ENCODE peak calls at places on chromosomes 3 and 15, in seven cellular contexts. O is foreskin fibroblast; R is pancreas; T is HTR-8/SVneo; L is stimulated activated naive CD4-positive, alpha-beta T cell; I is NCI-H1105 treated with DMSO at 0.1 percent for 48 hours; A is iPS DF 6.9. K is an unnamed sample.

GRCh38 chr3:11499144-11499543 is 144.6 kb downstream of the VGLL4 start:
- DNase-seq in O (peak), R (no peak), T (peak), L (no peak), I (no peak), A (no peak), K (no peak)

GRCh38 chr3:49727924-49728361 is 4.2 kb upstream of the GMPPB start:
- DNase-seq in O (no peak), R (no peak), T (no peak), L (no peak), I (no peak), A (no peak), K (no peak)

GRCh38 chr3:45496550-45496949 is 98.0 kb upstream of the LIMD1 start:
- DNase-seq in O (no peak), R (no peak), T (no peak), L (no peak), I (no peak), A (no peak), K (no peak)

GRCh38 chr3:184691397-184692131 is 20.3 kb downstream of the MAGEF1 start:
- DNase-seq in O (peak), R (no peak), T (no peak), L (no peak), I (no peak), A (no peak), K (peak)

GRCh38 chr15:89042387-89042786 is 45.9 kb upstream of the ABHD2 start:
- DNase-seq in O (no peak), R (no peak), T (no peak), L (no peak), I (no peak), A (no peak), K (no peak)

GRCh38 chr3:15382405-15382923 is 44.9 kb downstream of the METTL6 start:
- DNase-seq in O (no peak), R (no peak), T (no peak), L (no peak), I (no peak), A (no peak), K (no peak)

GRCh38 chr3:194134757-194135515 is 1.0 kb upstream of the HES1 start:
- DNase-seq in O (peak), R (peak), T (peak), L (peak), I (peak), A (no peak), K (peak)

GRCh38 chr15:79923068-79923514 is 26.3 kb upstream of the MTHFS start:
- DNase-seq in O (peak), R (peak), T (peak), L (peak), I (peak), A (no peak), K (peak)

GRCh38 chr15:94232107-94232506 is 746 bp downstream of the MCTP2 start:
- DNase-seq in O (peak), R (no peak), T (no peak), L (no peak), I (peak), A (no peak), K (no peak)

GRCh38 chr3:120450914-120451669 is at the start of gene FSTL1:
- DNase-seq in O (peak), R (no peak), T (peak), L (no peak), I (no peak), A (no peak), K (peak)

GRCh38 chr3:79922633-79923032 is 154.8 kb upstream of the ROBO1 start:
- DNase-seq in O (no peak), R (no peak), T (no peak), L (no peak), I (no peak), A (no peak), K (no peak)

GRCh38 chr3:171165986-171166385 is 139.5 kb upstream of the SLC2A2 start:
- DNase-seq in O (peak), R (no peak), T (no peak), L (no peak), I (no peak), A (no peak), K (no peak)

GRCh38 chr15:79811406-79812405 is 85.1 kb downstream of the MTHFS start:
- DNase-seq in O (peak), R (peak), T (no peak), L (no peak), I (peak), A (no peak), K (no peak)

GRCh38 chr3:11304160-11304559 is 32.0 kb downstream of the ATG7 start:
- DNase-seq in O (no peak), R (no peak), T (no peak), L (no peak), I (no peak), A (no peak), K (no peak)

GRCh38 chr3:9395570-9396300 is 1.7 kb upstream of the SETD5 start:
- DNase-seq in O (no peak), R (no peak), T (no peak), L (peak), I (no peak), A (no peak), K (no peak)

GRCh38 chr3:63279000-63279366 is 875 bp downstream of the SYNPR start:
- DNase-seq in O (peak), R (no peak), T (no peak), L (no peak), I (no peak), A (no peak), K (peak)

GRCh38 chr3:17799312-17799711 is 56.9 kb upstream of the TBC1D5 start:
- DNase-seq in O (no peak), R (no peak), T (no peak), L (no peak), I (no peak), A (no peak), K (no peak)

GRCh38 chr15:88630141-88630721 is 8.6 kb upstream of the ISG20 start:
- DNase-seq in O (no peak), R (no peak), T (no peak), L (no peak), I (no peak), A (no peak), K (no peak)

GRCh38 chr3:9687514-9687913 is 16.1 kb upstream of the CPNE9 start:
- DNase-seq in O (no peak), R (no peak), T (no peak), L (no peak), I (no peak), A (no peak), K (no peak)

GRCh38 chr3:127792664-127793292 is 29.5 kb downstream of the MGLL start:
- DNase-seq in O (peak), R (no peak), T (peak), L (no peak), I (no peak), A (no peak), K (no peak)

GRCh38 chr3:177817746-177818145 is 620.5 kb upstream of the TBL1XR1 start:
- DNase-seq in O (no peak), R (no peak), T (no peak), L (no peak), I (no peak), A (no peak), K (no peak)

GRCh38 chr3:116179091-116179490 is 266.2 kb downstream of the LSAMP start:
- DNase-seq in O (peak), R (no peak), T (no peak), L (no peak), I (no peak), A (no peak), K (no peak)

GRCh38 chr3:127134887-127135240 is 58.1 kb upstream of the PRR23E start:
- DNase-seq in O (no peak), R (no peak), T (no peak), L (no peak), I (no peak), A (no peak), K (no peak)

GRCh38 chr3:113063126-113063894 is 72.5 kb downstream of the GTPBP8 start:
- DNase-seq in O (no peak), R (no peak), T (no peak), L (no peak), I (no peak), A (no peak), K (no peak)

GRCh38 chr15:48250640-48251076 is 44.6 kb downstream of the SLC12A1 start:
- DNase-seq in O (peak), R (no peak), T (peak), L (no peak), I (peak), A (peak), K (peak)

GRCh38 chr15:80915462-80915861 is 74.2 kb downstream of the MESD start:
- DNase-seq in O (no peak), R (no peak), T (no peak), L (no peak), I (no peak), A (peak), K (no peak)

GRCh38 chr3:186526256-186526606 is 17.9 kb downstream of the CRYGS start:
- DNase-seq in O (no peak), R (no peak), T (no peak), L (no peak), I (no peak), A (no peak), K (peak)

GRCh38 chr15:99558084-99558483 is 7.7 kb upstream of the MEF2A start:
- DNase-seq in O (no peak), R (no peak), T (no peak), L (no peak), I (no peak), A (no peak), K (no peak)

GRCh38 chr3:72234394-72234793 is 449.4 kb upstream of the PROK2 start:
- DNase-seq in O (peak), R (no peak), T (no peak), L (no peak), I (no peak), A (no peak), K (no peak)

GRCh38 chr3:159929181-159929893 is 59.3 kb upstream of the IL12A start:
- DNase-seq in O (peak), R (no peak), T (peak), L (no peak), I (no peak), A (no peak), K (no peak)

GRCh38 chr15:31352283-31352880 is 25.7 kb downstream of the KLF13 start:
- DNase-seq in O (peak), R (peak), T (no peak), L (no peak), I (no peak), A (no peak), K (no peak)

GRCh38 chr3:32569540-32570425 is 875 bp downstream of the DYNC1LI1 start:
- DNase-seq in O (peak), R (peak), T (peak), L (peak), I (peak), A (peak), K (peak)

GRCh38 chr3:48553886-48554845 is 2.4 kb downstream of the PFKFB4 start:
- DNase-seq in O (no peak), R (no peak), T (no peak), L (no peak), I (no peak), A (no peak), K (no peak)

GRCh38 chr3:196942915-196943277 is 568 bp upstream of the NCBP2 start:
- DNase-seq in O (peak), R (peak), T (peak), L (peak), I (no peak), A (no peak), K (peak)

K was measured in nephron progenitor cell.